ENCODE peak calls at places on chromosomes 3 and 15, in eight cellular contexts. L, Q, E, P, M, Z, B and O are unnamed samples.

GRCh38 chr15:26697913-26698312 is 75.0 kb downstream of the GABRB3 start:
- DNase-seq in P (no peak), M (no peak), B (no peak), Z (no peak), L (no peak), Q (no peak), E (no peak), O (no peak)

GRCh38 chr15:63212050-63212973 is 22.9 kb downstream of the RAB8B start:
- DNase-seq in M (no peak), E (peak), L (no peak), Q (no peak), Z (peak), B (no peak), P (no peak), O (no peak)

GRCh38 chr15:48373855-48374421 is 42.7 kb downstream of the DUT start:
- DNase-seq in E (peak), Q (no peak), L (no peak), B (no peak), M (no peak), P (peak), Z (peak), O (peak)

GRCh38 chr3:143331336-143331735 is 211.8 kb downstream of the CHST2 start:
- DNase-seq in L (no peak), B (no peak), P (no peak), Z (no peak), E (no peak), M (no peak), Q (no peak), O (no peak)

GRCh38 chr15:64895285-64896065 is 16.2 kb upstream of the ANKDD1A start:
- DNase-seq in P (no peak), M (no peak), B (peak), E (no peak), Q (no peak), Z (no peak), L (no peak), O (no peak)

GRCh38 chr15:80250614-80251504 is 1.2 kb downstream of the CTXND1 start:
- DNase-seq in Z (no peak), M (no peak), Q (no peak), L (no peak), B (no peak), E (no peak), P (no peak), O (peak)

GRCh38 chr3:56347219-56347871 is 120.9 kb downstream of the ERC2 start:
- DNase-seq in Q (peak), M (no peak), Z (no peak), E (no peak), B (peak), P (no peak), L (no peak), O (no peak)

GRCh38 chr3:79994397-79994796 is 226.6 kb upstream of the ROBO1 start:
- DNase-seq in Z (no peak), L (no peak), B (no peak), P (no peak), M (no peak), Q (no peak), E (no peak), O (no peak)

GRCh38 chr15:67406257-67406861 is 114.6 kb upstream of the C15orf61 start:
- DNase-seq in Q (no peak), M (no peak), L (no peak), E (no peak), B (no peak), P (no peak), Z (no peak), O (no peak)

GRCh38 chr15:90680371-90680935 is 36.7 kb upstream of the BLM start:
- DNase-seq in P (peak), B (no peak), Q (no peak), E (peak), M (no peak), Z (no peak), L (no peak), O (no peak)

GRCh38 chr3:52086939-52087675 is 30.7 kb upstream of the DUSP7 start:
- DNase-seq in Q (no peak), B (no peak), P (peak), E (no peak), M (no peak), L (peak), Z (no peak), O (no peak)

GRCh38 chr3:45547764-45548683 is 46.5 kb upstream of the LIMD1 start:
- DNase-seq in Q (no peak), M (no peak), L (peak), B (no peak), P (peak), E (no peak), Z (no peak), O (peak)

GRCh38 chr3:28348637-28349396 is at the start of the genes AZI2 and ZCWPW2:
- DNase-seq in L (peak), M (peak), B (peak), Z (peak), P (peak), E (peak), Q (peak), O (peak)

GRCh38 chr3:46484911-46485696 is 12.7 kb upstream of the RTP3 start:
- DNase-seq in E (no peak), B (no peak), L (no peak), P (no peak), M (no peak), Z (peak), Q (no peak), O (no peak)

GRCh38 chr15:45634442-45635190 is at the start of gene SQOR:
- DNase-seq in Z (peak), Q (no peak), B (peak), L (peak), M (peak), P (peak), E (no peak), O (peak)